ENCODE peak calls at places on chromosomes 5 and 9, in five cellular contexts. One of them, this sample, is unnamed.

GRCh38 chr9:113625456-113625855 is 161.9 kb downstream of the RGS3 start:
- DNase-seq in neural crest cell: no peak
- DNase-seq in IMR-90: no peak
- DNase-seq in astrocyte of the spinal cord: no peak
- DNase-seq in lower lobe of right lung: no peak
- DNase-seq in this sample: no peak

GRCh38 chr5:73311291-73312110 is 137.1 kb downstream of the FOXD1 start:
- DNase-seq in IMR-90: peak; percentile 92
- DNase-seq in neural crest cell: no peak
- DNase-seq in astrocyte of the spinal cord: peak; percentile 94
- DNase-seq in lower lobe of right lung: no peak
- DNase-seq in this sample: no peak

GRCh38 chr9:36584626-36585460 is 12.1 kb downstream of the MELK start:
- DNase-seq in neural crest cell: no peak
- DNase-seq in astrocyte of the spinal cord: peak; percentile 77
- DNase-seq in lower lobe of right lung: no peak
- DNase-seq in IMR-90: peak; percentile 86
- DNase-seq in this sample: no peak

GRCh38 chr9:83981126-83981871 is 694 bp downstream of the RMI1 start:
- DNase-seq in lower lobe of right lung: no peak
- DNase-seq in IMR-90: peak; percentile 35
- DNase-seq in neural crest cell: peak; percentile 14
- DNase-seq in astrocyte of the spinal cord: peak; percentile 51
- DNase-seq in this sample: no peak

GRCh38 chr9:89154651-89155336 is 23.8 kb downstream of the SHC3 start:
- DNase-seq in neural crest cell: no peak
- DNase-seq in IMR-90: peak; percentile 96
- DNase-seq in lower lobe of right lung: no peak
- DNase-seq in astrocyte of the spinal cord: peak; percentile 88
- DNase-seq in this sample: peak; percentile 68

GRCh38 chr5:96090205-96090604 is 128.6 kb upstream of the ELL2 start:
- DNase-seq in astrocyte of the spinal cord: no peak
- DNase-seq in IMR-90: no peak
- DNase-seq in neural crest cell: no peak
- DNase-seq in lower lobe of right lung: no peak
- DNase-seq in this sample: no peak

GRCh38 chr5:57176350-57176857 is 2.5 kb downstream of the GPBP1 start:
- DNase-seq in IMR-90: peak; percentile 80
- DNase-seq in neural crest cell: no peak
- DNase-seq in astrocyte of the spinal cord: peak; percentile 86
- DNase-seq in lower lobe of right lung: no peak
- DNase-seq in this sample: no peak

GRCh38 chr9:114893221-114893620 is 37.2 kb downstream of the TNFSF8 start:
- DNase-seq in lower lobe of right lung: no peak
- DNase-seq in neural crest cell: no peak
- DNase-seq in astrocyte of the spinal cord: no peak
- DNase-seq in IMR-90: no peak
- DNase-seq in this sample: no peak

GRCh38 chr9:37542895-37543294 is 33.3 kb downstream of the FBXO10 start:
- DNase-seq in IMR-90: no peak
- DNase-seq in lower lobe of right lung: no peak
- DNase-seq in astrocyte of the spinal cord: no peak
- DNase-seq in neural crest cell: no peak
- DNase-seq in this sample: no peak

GRCh38 chr9:36399980-36400331 is at the start of gene RNF38:
- DNase-seq in neural crest cell: no peak
- DNase-seq in IMR-90: no peak
- DNase-seq in astrocyte of the spinal cord: no peak
- DNase-seq in lower lobe of right lung: no peak
- DNase-seq in this sample: peak; percentile 59

GRCh38 chr9:92728831-92729734 is 35.5 kb downstream of the BICD2 start:
- DNase-seq in astrocyte of the spinal cord: no peak
- DNase-seq in neural crest cell: no peak
- DNase-seq in IMR-90: peak; percentile 20
- DNase-seq in lower lobe of right lung: no peak
- DNase-seq in this sample: no peak

GRCh38 chr9:121557581-121558422 is 58.2 kb upstream of the GGTA1 start:
- DNase-seq in lower lobe of right lung: peak; percentile 77
- DNase-seq in IMR-90: peak; percentile 92
- DNase-seq in neural crest cell: no peak
- DNase-seq in astrocyte of the spinal cord: peak; percentile 95
- DNase-seq in this sample: peak; percentile 76

GRCh38 chr9:26657958-26658357 is 234.6 kb downstream of the CAAP1 start:
- DNase-seq in lower lobe of right lung: no peak
- DNase-seq in neural crest cell: no peak
- DNase-seq in IMR-90: no peak
- DNase-seq in astrocyte of the spinal cord: no peak
- DNase-seq in this sample: no peak

GRCh38 chr9:26658476-26658875 is 234.1 kb downstream of the CAAP1 start:
- DNase-seq in IMR-90: no peak
- DNase-seq in astrocyte of the spinal cord: no peak
- DNase-seq in lower lobe of right lung: no peak
- DNase-seq in neural crest cell: no peak
- DNase-seq in this sample: no peak

GRCh38 chr9:26655166-26655565 is 237.4 kb downstream of the CAAP1 start:
- DNase-seq in astrocyte of the spinal cord: no peak
- DNase-seq in neural crest cell: no peak
- DNase-seq in lower lobe of right lung: no peak
- DNase-seq in IMR-90: no peak
- DNase-seq in this sample: no peak

GRCh38 chr9:26650325-26650724 is 242.3 kb downstream of the CAAP1 start:
- DNase-seq in IMR-90: no peak
- DNase-seq in astrocyte of the spinal cord: no peak
- DNase-seq in lower lobe of right lung: no peak
- DNase-seq in neural crest cell: no peak
- DNase-seq in this sample: no peak

GRCh38 chr9:26656003-26656940 is 236.3 kb downstream of the CAAP1 start:
- DNase-seq in IMR-90: peak; percentile 15
- DNase-seq in lower lobe of right lung: no peak
- DNase-seq in neural crest cell: peak; percentile 43
- DNase-seq in astrocyte of the spinal cord: peak; percentile 12
- DNase-seq in this sample: no peak
- TF ChIP-seq CTCF in IMR-90: peak; percentile 32
- TF ChIP-seq CTCF in lower lobe of right lung: no peak
- TF ChIP-seq CTCF in neural crest cell: peak; percentile 58
- TF ChIP-seq CTCF in astrocyte of the spinal cord: peak; percentile 52
- TF ChIP-seq CTCF in this sample: no peak

GRCh38 chr9:34993502-34994428 is 4.2 kb downstream of the DNAJB5 start:
- DNase-seq in lower lobe of right lung: no peak
- DNase-seq in neural crest cell: no peak
- DNase-seq in IMR-90: peak; percentile 61
- DNase-seq in astrocyte of the spinal cord: peak; percentile 70
- DNase-seq in this sample: no peak

GRCh38 chr9:34990908-34991832 is 1.6 kb downstream of the DNAJB5 start:
- DNase-seq in astrocyte of the spinal cord: no peak
- DNase-seq in lower lobe of right lung: no peak
- DNase-seq in neural crest cell: no peak
- DNase-seq in IMR-90: no peak
- DNase-seq in this sample: no peak

GRCh38 chr9:34992376-34992951 is 2.9 kb downstream of the DNAJB5 start:
- DNase-seq in IMR-90: peak; percentile 94
- DNase-seq in neural crest cell: no peak
- DNase-seq in astrocyte of the spinal cord: peak; percentile 92
- DNase-seq in lower lobe of right lung: no peak
- DNase-seq in this sample: peak; percentile 82

GRCh38 chr9:34989946-34990635 is 546 bp downstream of the DNAJB5 start:
- DNase-seq in lower lobe of right lung: peak; percentile 69
- DNase-seq in IMR-90: peak; percentile 39
- DNase-seq in astrocyte of the spinal cord: peak; percentile 65
- DNase-seq in neural crest cell: peak; percentile 64
- DNase-seq in this sample: peak; percentile 67

GRCh38 chr9:34991833-34992375 is 2.4 kb downstream of the DNAJB5 start:
- DNase-seq in astrocyte of the spinal cord: peak; percentile 24
- DNase-seq in neural crest cell: no peak
- DNase-seq in lower lobe of right lung: no peak
- DNase-seq in IMR-90: no peak
- DNase-seq in this sample: no peak
- TF ChIP-seq CTCF in astrocyte of the spinal cord: peak; percentile 9
- TF ChIP-seq CTCF in neural crest cell: no peak
- TF ChIP-seq CTCF in lower lobe of right lung: no peak
- TF ChIP-seq CTCF in IMR-90: no peak
- TF ChIP-seq CTCF in this sample: no peak

DNA sequence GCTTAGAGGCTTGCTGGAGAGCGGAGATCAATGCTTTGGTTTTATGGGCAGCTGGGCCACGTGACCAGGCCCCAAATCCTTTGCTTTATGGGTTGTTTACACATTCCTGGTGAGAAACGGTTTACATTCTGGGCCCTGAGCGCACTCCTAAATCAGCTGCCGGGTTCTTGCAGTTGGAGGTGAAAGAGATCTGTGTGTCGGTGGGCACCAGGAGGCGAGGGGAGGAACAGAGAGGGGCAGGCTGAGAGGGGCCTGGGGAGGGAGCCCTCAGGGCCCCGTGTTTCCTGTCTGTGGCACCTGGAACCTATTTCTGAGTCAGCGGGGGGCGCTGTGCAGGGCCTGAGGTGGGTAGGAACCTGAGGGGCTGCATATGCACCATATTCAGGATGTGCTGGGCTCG is 63.5 kb upstream of the HAND1 start:
- DNase-seq in IMR-90: no peak
- DNase-seq in astrocyte of the spinal cord: no peak
- DNase-seq in lower lobe of right lung: no peak
- DNase-seq in neural crest cell: no peak
- DNase-seq in this sample: no peak
- TF ChIP-seq CTCF in IMR-90: no peak
- TF ChIP-seq CTCF in astrocyte of the spinal cord: no peak
- TF ChIP-seq CTCF in lower lobe of right lung: peak; percentile 13
- TF ChIP-seq CTCF in neural crest cell: no peak
- TF ChIP-seq CTCF in this sample: no peak

DNA sequence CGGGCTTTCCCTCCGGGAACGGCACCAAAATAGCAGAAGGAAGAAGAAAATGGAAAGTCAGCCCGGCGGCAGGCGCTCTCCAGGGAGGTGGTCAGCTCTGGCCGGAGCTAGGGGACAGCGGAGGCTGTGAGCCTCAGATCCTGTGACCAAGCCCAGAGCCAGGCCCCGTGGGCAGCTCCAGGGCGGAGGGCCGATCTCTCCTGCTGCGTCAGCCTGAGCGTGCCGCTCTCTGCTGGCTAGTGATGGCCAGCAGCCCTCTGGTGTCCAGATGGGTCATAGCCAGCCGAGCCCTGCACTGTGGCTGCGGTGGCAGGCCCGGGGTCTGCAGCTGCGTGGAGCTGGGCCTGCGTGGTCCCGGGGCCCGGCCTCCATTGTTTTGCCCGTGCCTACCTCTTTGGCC is 16.9 kb upstream of the NRARP start:
- DNase-seq in astrocyte of the spinal cord: no peak
- DNase-seq in IMR-90: peak; percentile 5
- DNase-seq in lower lobe of right lung: peak; percentile 50
- DNase-seq in neural crest cell: no peak
- DNase-seq in this sample: no peak
- TF ChIP-seq CTCF in astrocyte of the spinal cord: peak; percentile 44
- TF ChIP-seq CTCF in IMR-90: peak; percentile 19
- TF ChIP-seq CTCF in lower lobe of right lung: peak; percentile 48
- TF ChIP-seq CTCF in neural crest cell: no peak
- TF ChIP-seq CTCF in this sample: no peak

GRCh38 chr9:98523231-98523901 is 185.4 kb downstream of the GABBR2 start:
- DNase-seq in neural crest cell: no peak
- DNase-seq in astrocyte of the spinal cord: peak; percentile 10
- DNase-seq in lower lobe of right lung: no peak
- DNase-seq in IMR-90: peak; percentile 62
- DNase-seq in this sample: no peak
- TF ChIP-seq CTCF in neural crest cell: peak; percentile 38
- TF ChIP-seq CTCF in astrocyte of the spinal cord: peak; percentile 49
- TF ChIP-seq CTCF in lower lobe of right lung: no peak
- TF ChIP-seq CTCF in IMR-90: peak; percentile 42
- TF ChIP-seq CTCF in this sample: no peak

GRCh38 chr5:174571662-174572397 is 152.6 kb upstream of the MSX2 start:
- DNase-seq in astrocyte of the spinal cord: peak; percentile 95
- DNase-seq in neural crest cell: no peak
- DNase-seq in lower lobe of right lung: no peak
- DNase-seq in IMR-90: peak; percentile 98
- DNase-seq in this sample: no peak
- TF ChIP-seq CTCF in astrocyte of the spinal cord: peak; percentile 47
- TF ChIP-seq CTCF in neural crest cell: no peak
- TF ChIP-seq CTCF in lower lobe of right lung: no peak
- TF ChIP-seq CTCF in IMR-90: peak; percentile 59
- TF ChIP-seq CTCF in this sample: no peak

GRCh38 chr5:26024774-26025173 is 1013.6 kb downstream of the CDH9 start:
- DNase-seq in astrocyte of the spinal cord: no peak
- DNase-seq in lower lobe of right lung: no peak
- DNase-seq in neural crest cell: no peak
- DNase-seq in IMR-90: no peak
- DNase-seq in this sample: no peak
- TF ChIP-seq CTCF in astrocyte of the spinal cord: peak; percentile 21
- TF ChIP-seq CTCF in lower lobe of right lung: no peak
- TF ChIP-seq CTCF in neural crest cell: peak; percentile 58
- TF ChIP-seq CTCF in IMR-90: no peak
- TF ChIP-seq CTCF in this sample: no peak

DNA sequence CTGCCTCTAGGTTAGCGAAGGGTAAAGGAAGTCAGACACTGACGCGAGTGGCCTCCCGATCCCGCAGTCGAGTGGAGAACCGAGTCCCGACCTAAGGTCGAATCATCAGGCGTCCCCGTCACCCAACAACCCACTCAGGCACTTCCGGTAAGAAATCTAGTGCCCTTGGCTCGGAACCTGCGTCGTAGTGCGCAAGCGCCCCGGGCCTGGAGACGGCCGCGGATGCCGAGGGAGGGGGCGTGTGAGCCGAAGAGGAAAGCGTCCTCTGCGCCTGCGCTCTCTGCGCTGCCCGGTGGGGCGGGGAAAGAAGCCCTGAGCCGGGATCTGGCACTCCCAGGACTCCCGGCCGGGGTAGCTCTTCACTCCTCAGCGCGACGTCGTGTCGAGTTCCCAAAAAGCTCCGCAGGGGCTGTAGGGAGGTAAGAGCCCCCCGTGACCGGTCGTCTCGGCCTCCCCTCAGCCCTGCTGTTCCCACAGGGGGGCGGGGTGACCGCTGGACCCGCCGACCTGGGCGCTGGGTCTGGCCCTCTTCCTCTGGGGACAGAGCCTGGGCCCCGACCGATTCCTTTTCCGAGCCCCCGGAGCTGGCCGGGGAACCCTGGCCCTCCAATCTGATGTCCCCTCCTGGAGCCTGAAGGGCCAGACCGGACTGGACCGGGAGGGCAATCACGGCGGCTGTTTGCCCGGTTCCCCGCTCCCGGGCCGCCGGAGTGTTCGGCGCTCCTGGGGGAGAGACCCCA is at the start of gene ZFYVE16:
- DNase-seq in astrocyte of the spinal cord: peak; percentile 97
- DNase-seq in IMR-90: peak; percentile 96
- DNase-seq in neural crest cell: peak; percentile 98
- DNase-seq in lower lobe of right lung: peak; percentile 99
- DNase-seq in this sample: peak; percentile 98
- TF ChIP-seq CTCF in astrocyte of the spinal cord: no peak
- TF ChIP-seq CTCF in IMR-90: peak; percentile 30
- TF ChIP-seq CTCF in neural crest cell: peak; percentile 59
- TF ChIP-seq CTCF in lower lobe of right lung: no peak
- TF ChIP-seq CTCF in this sample: peak; percentile 46

This sample was measured in CD14-positive monocyte.